ENCODE peak calls at places on chromosomes 16 and 17, in five cellular contexts. P is lower lobe of right lung, H is HCEC 1CT, V is H54, D is aorta. F is an unnamed sample.

GRCh38 chr16:75311383-75311938 is 60.0 kb upstream of the BCAR1 start:
- DNase-seq in H (peak), P (no peak), V (no peak), D (no peak), F (no peak)

GRCh38 chr16:50306287-50306686 is 39.9 kb downstream of the ADCY7 start:
- DNase-seq in D (peak), P (no peak), H (no peak), V (no peak), F (peak)

GRCh38 chr16:67868290-67868689 is 4.6 kb upstream of the EDC4 start:
- DNase-seq in P (no peak), V (no peak), H (no peak), D (no peak), F (no peak)

GRCh38 chr17:21371511-21372081 is 4.6 kb upstream of the KCNJ12 start:
- DNase-seq in D (no peak), P (no peak), V (no peak), H (no peak), F (no peak)

GRCh38 chr17:17749025-17749772 is 67.9 kb downstream of the RAI1 start:
- DNase-seq in H (no peak), D (no peak), P (no peak), V (no peak), F (no peak)

GRCh38 chr17:74037320-74037719 is 166.2 kb upstream of the RPL38 start:
- DNase-seq in V (no peak), H (no peak), P (no peak), D (peak), F (no peak)

GRCh38 chr17:77247609-77248008 is 106.8 kb downstream of the SEC14L1 start:
- DNase-seq in D (no peak), V (no peak), H (no peak), P (no peak), F (no peak)

GRCh38 chr17:49753959-49754391 is 10.0 kb downstream of the FAM117A start:
- DNase-seq in H (no peak), D (no peak), V (no peak), P (no peak), F (no peak)

GRCh38 chr16:586645-587590 is 2.9 kb upstream of the RAB40C start:
- DNase-seq in D (no peak), V (no peak), P (peak), H (no peak), F (no peak)

GRCh38 chr16:75860654-75861053 is 134.4 kb upstream of the CPHXL start:
- DNase-seq in H (no peak), P (no peak), V (no peak), D (no peak), F (peak)

GRCh38 chr16:67191410-67191994 is 453 bp upstream of the E2F4 start:
- DNase-seq in D (no peak), V (no peak), P (no peak), H (no peak), F (no peak)

GRCh38 chr16:49716268-49716667 is 139.6 kb downstream of the ZNF423 start:
- DNase-seq in P (no peak), V (no peak), D (no peak), H (no peak), F (no peak)

GRCh38 chr16:57045694-57046381 is 46.5 kb upstream of the CPNE2 start:
- DNase-seq in P (peak), V (no peak), H (peak), D (peak), F (peak)

GRCh38 chr17:48892940-48893645 is 506 bp downstream of the ATP5MC1 start:
- DNase-seq in V (no peak), H (no peak), P (no peak), D (peak), F (no peak)

GRCh38 chr17:75827291-75828050 is 16.7 kb downstream of the UNC13D start:
- DNase-seq in H (peak), V (peak), D (peak), P (no peak), F (peak)

GRCh38 chr16:6104423-6104822 is 1006.8 kb upstream of the EEF2KMT start:
- DNase-seq in D (no peak), V (no peak), H (no peak), P (no peak), F (no peak)

GRCh38 chr17:4679652-4680051 is 24.3 kb downstream of the PELP1 start:
- DNase-seq in H (peak), V (peak), D (no peak), P (no peak), F (no peak)

GRCh38 chr16:53614346-53614745 is 89.3 kb downstream of the RPGRIP1L start:
- DNase-seq in H (peak), V (no peak), D (no peak), P (no peak), F (no peak)

GRCh38 chr17:29905879-29906167 is 24.2 kb downstream of the SSH2 start:
- DNase-seq in D (no peak), H (no peak), V (no peak), P (no peak), F (no peak)

GRCh38 chr17:68455756-68456528 is 1.4 kb downstream of the WIPI1 start:
- DNase-seq in H (peak), D (no peak), V (peak), P (no peak), F (no peak)

GRCh38 chr17:2975469-2975958 is 87.9 kb downstream of the OR1D5 start:
- DNase-seq in V (no peak), H (peak), P (no peak), D (no peak), F (no peak)

GRCh38 chr16:29719063-29719462 is 26.7 kb downstream of the C16orf54 start:
- DNase-seq in D (peak), H (no peak), V (no peak), P (no peak), F (no peak)

GRCh38 chr17:69213059-69213813 is 15.4 kb downstream of the ABCA10 start:
- DNase-seq in V (no peak), P (no peak), H (no peak), D (no peak), F (no peak)

GRCh38 chr16:30143347-30143702 is 20.3 kb upstream of the MAPK3 start:
- DNase-seq in D (no peak), P (no peak), H (no peak), V (no peak), F (no peak)

F was measured in frontal cortex.